ENCODE peak calls at places on chromosome 14, in six cellular contexts. Q, V, L, U, A and B are unnamed samples.

GRCh38 chr14:93496856-93497255 is 66.1 kb downstream of the UNC79 start:
- DNase-seq in Q (no peak), U (no peak), V (no peak), L (no peak), A (no peak), B (no peak)

GRCh38 chr14:104554088-104554607 is 25.4 kb upstream of the C14orf180 start:
- DNase-seq in A (no peak), Q (no peak), L (no peak), U (no peak), V (peak), B (no peak)

GRCh38 chr14:93857081-93857480 is 68.8 kb upstream of the PRIMA1 start:
- DNase-seq in L (no peak), V (no peak), A (no peak), U (no peak), Q (no peak), B (no peak)

GRCh38 chr14:68975667-68976066 is 3.4 kb downstream of the ACTN1 start:
- DNase-seq in Q (peak), A (no peak), V (peak), U (no peak), L (peak), B (no peak)

GRCh38 chr14:75229923-75230792 is 48.5 kb upstream of the FOS start:
- DNase-seq in L (peak), Q (peak), U (no peak), A (no peak), V (no peak), B (peak)

GRCh38 chr14:94572637-94573303 is 8.5 kb upstream of the SERPINA5 start:
- DNase-seq in A (no peak), U (no peak), V (peak), L (no peak), Q (no peak), B (no peak)

GRCh38 chr14:39374846-39375245 is 57.4 kb downstream of the FBXO33 start:
- DNase-seq in U (no peak), Q (no peak), A (no peak), V (no peak), L (no peak), B (no peak)

GRCh38 chr14:21840765-21841164 is 167.1 kb upstream of the OR4E1 start:
- DNase-seq in U (no peak), L (no peak), V (no peak), Q (peak), A (no peak), B (peak)

GRCh38 chr14:81946808-81947798 is 413.4 kb upstream of the SEL1L start:
- DNase-seq in A (no peak), U (no peak), V (no peak), Q (no peak), L (no peak), B (no peak)

GRCh38 chr14:51533160-51533559 is 118.5 kb upstream of the FRMD6 start:
- DNase-seq in Q (no peak), L (no peak), V (no peak), A (no peak), U (no peak), B (no peak)

GRCh38 chr14:102295301-102295700 is 9.7 kb downstream of the MOK start:
- DNase-seq in V (no peak), Q (no peak), U (no peak), A (no peak), L (no peak), B (peak)

GRCh38 chr14:89190779-89191513 is 226.1 kb downstream of the FOXN3 start:
- DNase-seq in L (no peak), A (peak), V (no peak), Q (no peak), U (no peak), B (no peak)

GRCh38 chr14:73785336-73785833 is 66.2 kb upstream of the PTGR2 start:
- DNase-seq in V (no peak), A (no peak), U (peak), Q (peak), L (peak), B (peak)

GRCh38 chr14:49549881-49550280 is 36.3 kb downstream of the RPS29 start:
- DNase-seq in A (no peak), U (no peak), L (peak), Q (peak), V (no peak), B (peak)

GRCh38 chr14:20697273-20698017 is 8.9 kb downstream of the ANG start:
- DNase-seq in V (no peak), L (peak), Q (peak), U (peak), A (peak), B (peak)

GRCh38 chr14:95157987-95158712 is 821 bp upstream of the DICER1 start:
- DNase-seq in V (no peak), Q (no peak), A (no peak), U (no peak), L (no peak), B (no peak)

GRCh38 chr14:96816281-96816680 is 19.1 kb downstream of the VRK1 start:
- DNase-seq in L (no peak), Q (no peak), V (no peak), U (peak), A (no peak), B (no peak)

GRCh38 chr14:61227893-61228591 is 53.1 kb downstream of the TMEM30B start:
- DNase-seq in V (no peak), Q (no peak), U (peak), L (no peak), A (no peak), B (no peak)

GRCh38 chr14:105879867-105880561 is 353.6 kb downstream of the TMEM121 start:
- DNase-seq in Q (no peak), L (no peak), U (no peak), A (no peak), V (peak), B (no peak)

GRCh38 chr14:74936151-74936550 is 13.1 kb upstream of the RPS6KL1 start:
- DNase-seq in A (no peak), U (no peak), Q (no peak), L (no peak), V (no peak), B (no peak)

GRCh38 chr14:100864960-100865681 is 38.4 kb downstream of the RTL1 start:
- DNase-seq in U (no peak), Q (no peak), V (peak), A (no peak), L (no peak), B (no peak)